ENCODE peak calls at places on chromosomes 4 and X, in five cellular contexts. S, D, P, Q and G are unnamed samples.
A peak's percentile ranks its signal among the peaks of the same experiment; 100 is the strongest.

GRCh38 chr4:78566834-78567501 is 15.4 kb downstream of the ANXA3 start:
- DNase-seq in P (no peak), Q (no peak), D (no peak), S (no peak), G (no peak)

GRCh38 chr4:158410272-158410671 is 111.4 kb upstream of the RXFP1 start:
- DNase-seq in S (no peak), Q (no peak), P (no peak), D (peak; percentile 2), G (peak; percentile 62)

GRCh38 chr4:38831653-38832052 is 25.0 kb downstream of the TLR6 start:
- DNase-seq in D (no peak), Q (no peak), P (no peak), S (no peak), G (peak; percentile 10)

GRCh38 chr4:15231265-15232091 is 196.4 kb upstream of the C1QTNF7 start:
- DNase-seq in S (peak; percentile 90), Q (peak; percentile 89), D (peak; percentile 86), P (peak; percentile 72), G (peak; percentile 93)

GRCh38 chrX:18793601-18794089 is 86.2 kb downstream of the PPEF1 start:
- DNase-seq in P (no peak), Q (no peak), D (peak; percentile 2), S (no peak), G (no peak)

GRCh38 chr4:2332201-2332975 is 70.5 kb upstream of the MXD4 start:
- DNase-seq in D (peak; percentile 72), S (no peak), Q (peak; percentile 34), P (no peak), G (no peak)

GRCh38 chrX:39759526-39760224 is 338.1 kb downstream of the BCOR start:
- DNase-seq in D (no peak), P (no peak), Q (no peak), S (no peak), G (peak; percentile 67)

GRCh38 chrX:23052324-23052723 is 52.6 kb downstream of the DDX53 start:
- DNase-seq in Q (no peak), P (no peak), D (no peak), S (no peak), G (no peak)

GRCh38 chrX:123155327-123155726 is 28.8 kb upstream of the GRIA3 start:
- DNase-seq in P (no peak), S (no peak), Q (no peak), D (no peak), G (no peak)

GRCh38 chr4:37762294-37763163 is 64.0 kb upstream of the PGM2 start:
- DNase-seq in Q (no peak), P (no peak), D (peak; percentile 88), S (no peak), G (peak; percentile 46)

GRCh38 chr4:106256190-106256589 is 59.8 kb downstream of the TBCK start:
- DNase-seq in D (no peak), S (no peak), Q (no peak), P (no peak), G (no peak)

GRCh38 chrX:103531002-103531401 is 11.7 kb upstream of the RAB40A start:
- DNase-seq in S (no peak), Q (no peak), P (no peak), D (no peak), G (peak; percentile 86)

GRCh38 chrX:55486736-55487135 is 2.9 kb downstream of the USP51 start:
- DNase-seq in D (no peak), S (peak; percentile 12), Q (no peak), P (no peak), G (peak; percentile 31)

GRCh38 chr4:155667538-155668511 is 1.2 kb downstream of the GUCY1A1 start:
- DNase-seq in Q (peak; percentile 63), S (peak; percentile 25), D (no peak), P (peak; percentile 11), G (peak; percentile 47)

GRCh38 chr4:14008494-14008893 is 381.0 kb upstream of the BOD1L1 start:
- DNase-seq in P (no peak), D (peak; percentile 21), Q (no peak), S (no peak), G (no peak)

GRCh38 chr4:176436500-176436973 is 116.8 kb downstream of the SPCS3 start:
- DNase-seq in S (no peak), D (no peak), Q (no peak), P (no peak), G (peak; percentile 95)

GRCh38 chrX:45230410-45230809 is 29.7 kb upstream of the DIPK2B start:
- DNase-seq in Q (no peak), D (peak; percentile 3), P (no peak), S (no peak), G (no peak)

GRCh38 chrX:150148749-150149672 is 210.7 kb upstream of the EOLA2 start:
- DNase-seq in P (no peak), D (no peak), S (no peak), Q (no peak), G (peak; percentile 18)

GRCh38 chrX:1336331-1337143 is at the start of gene IL3RA:
- DNase-seq in P (no peak), S (peak; percentile 68), Q (no peak), D (peak; percentile 92), G (peak; percentile 25)